ENCODE peak calls at places on chromosome 1, in six cellular contexts. K, W, Y, R, N and M are unnamed samples.

GRCh38 chr1:203036135-203036534 is 9.8 kb downstream of the PPFIA4 start:
- DNase-seq in K (no peak), W (no peak), Y (no peak), R (no peak), N (no peak), M (peak)

GRCh38 chr1:200242379-200243041 is 167.3 kb downstream of the ZNF281 start:
- DNase-seq in K (no peak), W (no peak), Y (no peak), R (peak), N (no peak), M (no peak)

GRCh38 chr1:61093525-61094137 is 11.3 kb downstream of the NFIA start:
- DNase-seq in K (no peak), W (no peak), Y (no peak), R (no peak), N (no peak), M (no peak)

GRCh38 chr1:72705921-72706320 is 423.6 kb upstream of the NEGR1 start:
- DNase-seq in K (no peak), W (no peak), Y (no peak), R (no peak), N (no peak), M (no peak)

GRCh38 chr1:32903991-32904776 is 3.0 kb upstream of the TMEM54 start:
- DNase-seq in K (peak), W (no peak), Y (no peak), R (no peak), N (no peak), M (no peak)

GRCh38 chr1:17096584-17096983 is 22.7 kb downstream of the PADI2 start:
- DNase-seq in K (no peak), W (no peak), Y (no peak), R (no peak), N (no peak), M (no peak)

GRCh38 chr1:11059166-11059989 is 440 bp downstream of the SRM start:
- DNase-seq in K (no peak), W (no peak), Y (no peak), R (peak), N (no peak), M (no peak)

GRCh38 chr1:29544406-29544805 is 308.1 kb downstream of the PTPRU start:
- DNase-seq in K (no peak), W (no peak), Y (no peak), R (no peak), N (no peak), M (no peak)

GRCh38 chr1:168179411-168180147 is 817 bp downstream of the TIPRL start:
- DNase-seq in K (no peak), W (no peak), Y (peak), R (no peak), N (no peak), M (no peak)

GRCh38 chr1:183807549-183808168 is 2.7 kb downstream of the RGL1 start:
- DNase-seq in K (no peak), W (no peak), Y (peak), R (peak), N (no peak), M (peak)

GRCh38 chr1:49098866-49099265 is 322.2 kb upstream of the BEND5 start:
- DNase-seq in K (no peak), W (no peak), Y (no peak), R (no peak), N (no peak), M (no peak)

GRCh38 chr1:19385869-19386591 is 73.9 kb downstream of the SLC66A1 start:
- DNase-seq in K (peak), W (no peak), Y (no peak), R (peak), N (peak), M (peak)

GRCh38 chr1:177907000-177907399 is 62.9 kb downstream of the SEC16B start:
- DNase-seq in K (no peak), W (no peak), Y (no peak), R (no peak), N (no peak), M (no peak)

GRCh38 chr1:164794310-164794709 is 235.3 kb downstream of the PBX1 start:
- DNase-seq in K (peak), W (no peak), Y (peak), R (no peak), N (no peak), M (peak)

GRCh38 chr1:187203257-187203656 is 374.5 kb downstream of the PLA2G4A start:
- DNase-seq in K (no peak), W (no peak), Y (peak), R (no peak), N (no peak), M (no peak)

GRCh38 chr1:6358757-6359567 is 34.6 kb downstream of the ACOT7 start:
- DNase-seq in K (no peak), W (no peak), Y (no peak), R (no peak), N (no peak), M (peak)